ENCODE peak calls at places on chromosomes 16 and 17, in eight cellular contexts. G, H, F, Q, R, T, P and B are unnamed samples.

GRCh38 chr17:19448341-19449268 is 37.6 kb downstream of the RNF112 start:
- DNase-seq in T (peak; percentile 86), P (peak; percentile 72), H (no peak), F (no peak), Q (no peak), R (no peak), G (no peak), B (no peak)

GRCh38 chr17:76562734-76563148 is 22.9 kb downstream of the PRCD start:
- DNase-seq in H (no peak), F (no peak), P (no peak), R (no peak), Q (no peak), T (peak; percentile 66), G (no peak), B (no peak)

GRCh38 chr16:84985079-84986065 is 26.0 kb downstream of the ZDHHC7 start:
- DNase-seq in Q (no peak), P (peak; percentile 82), R (no peak), F (no peak), G (no peak), T (peak; percentile 71), H (no peak), B (no peak)

GRCh38 chr17:58215685-58216084 is 3.4 kb downstream of the MKS1 start:
- DNase-seq in Q (no peak), H (no peak), P (no peak), G (no peak), R (no peak), F (no peak), T (peak; percentile 10), B (no peak)

GRCh38 chr16:87744750-87745514 is 20.9 kb downstream of the KLHDC4 start:
- DNase-seq in F (no peak), Q (no peak), R (no peak), G (peak; percentile 80), P (no peak), H (no peak), T (no peak), B (no peak)

GRCh38 chr17:41666336-41666680 is 22.4 kb upstream of the EIF1 start:
- DNase-seq in G (peak; percentile 62), P (no peak), T (peak; percentile 48), H (peak; percentile 52), F (peak; percentile 41), Q (no peak), R (peak; percentile 55), B (no peak)

GRCh38 chr16:11056989-11057645 is 112.8 kb downstream of the CLEC16A start:
- DNase-seq in Q (no peak), P (peak; percentile 21), T (peak; percentile 63), F (no peak), R (no peak), G (no peak), H (no peak), B (no peak)

GRCh38 chr17:65408050-65408449 is 153.4 kb downstream of the AXIN2 start:
- DNase-seq in G (no peak), P (no peak), H (no peak), T (no peak), F (no peak), R (no peak), Q (no peak), B (no peak)

GRCh38 chr17:76398523-76399174 is 14.2 kb downstream of the SPHK1 start:
- DNase-seq in P (no peak), R (no peak), Q (no peak), H (no peak), G (no peak), F (no peak), T (no peak), B (no peak)

GRCh38 chr17:75270218-75270965 is 639 bp downstream of the MIF4GD start:
- DNase-seq in Q (no peak), H (peak; percentile 88), R (peak; percentile 39), F (peak; percentile 78), T (peak; percentile 82), G (peak; percentile 73), P (peak; percentile 82), B (peak; percentile 75)

GRCh38 chr17:27200476-27200875 is 93.4 kb upstream of the WSB1 start:
- DNase-seq in Q (no peak), H (no peak), R (no peak), F (no peak), T (no peak), P (no peak), G (no peak), B (no peak)

GRCh38 chr17:59754547-59754946 is 47.1 kb downstream of the VMP1 start:
- DNase-seq in Q (no peak), R (peak; percentile 15), H (peak; percentile 86), P (no peak), G (no peak), T (peak; percentile 92), F (no peak), B (no peak)

GRCh38 chr17:79192503-79193500 is 118.2 kb downstream of the ENGASE start:
- DNase-seq in T (peak; percentile 48), F (peak; percentile 93), Q (no peak), P (no peak), G (no peak), R (peak; percentile 21), H (peak; percentile 42), B (peak; percentile 81)

GRCh38 chr17:16419929-16420271 is 4.5 kb downstream of the TRPV2 start:
- DNase-seq in T (peak; percentile 51), H (no peak), F (no peak), P (no peak), G (no peak), R (peak; percentile 53), Q (no peak), B (no peak)

GRCh38 chr17:49971199-49971847 is 2.3 kb downstream of the DLX4 start:
- DNase-seq in Q (no peak), H (no peak), P (no peak), F (no peak), G (no peak), R (no peak), T (no peak), B (no peak)

GRCh38 chr17:49975531-49975930 is 6.5 kb downstream of the DLX4 start:
- DNase-seq in Q (no peak), R (no peak), F (no peak), P (no peak), H (no peak), G (no peak), T (no peak), B (no peak)

GRCh38 chr17:49972486-49973270 is 3.7 kb downstream of the DLX4 start:
- DNase-seq in F (peak; percentile 65), Q (no peak), T (no peak), H (no peak), R (no peak), G (no peak), P (no peak), B (no peak)

GRCh38 chr17:49971848-49972485 is 3.0 kb downstream of the DLX4 start:
- DNase-seq in Q (no peak), R (no peak), T (no peak), F (peak; percentile 60), H (no peak), P (no peak), G (no peak), B (no peak)

GRCh38 chr17:49973271-49973615 is 4.3 kb downstream of the DLX4 start:
- DNase-seq in F (no peak), Q (no peak), T (no peak), G (no peak), P (no peak), R (no peak), H (no peak), B (no peak)
- TF ChIP-seq CTCF in F (no peak), Q (no peak), T (no peak), G (no peak), P (no peak), R (no peak), H (no peak), B (no peak)

GRCh38 chr17:81181811-81182185 is 15.8 kb upstream of the AATK start:
- DNase-seq in G (no peak), R (no peak), H (no peak), T (no peak), P (no peak), Q (no peak), F (no peak), B (no peak)

GRCh38 chr17:81182596-81182995 is 16.6 kb upstream of the AATK start:
- DNase-seq in H (no peak), P (no peak), G (no peak), F (no peak), Q (no peak), T (no peak), R (no peak), B (no peak)

GRCh38 chr17:81184596-81184995 is 18.6 kb upstream of the AATK start:
- DNase-seq in Q (no peak), H (no peak), R (no peak), P (no peak), G (no peak), F (peak; percentile 66), T (no peak), B (no peak)

GRCh38 chr17:81183316-81183715 is 17.3 kb upstream of the AATK start:
- DNase-seq in P (no peak), T (no peak), R (no peak), G (no peak), H (no peak), F (no peak), Q (no peak), B (no peak)

DNA sequence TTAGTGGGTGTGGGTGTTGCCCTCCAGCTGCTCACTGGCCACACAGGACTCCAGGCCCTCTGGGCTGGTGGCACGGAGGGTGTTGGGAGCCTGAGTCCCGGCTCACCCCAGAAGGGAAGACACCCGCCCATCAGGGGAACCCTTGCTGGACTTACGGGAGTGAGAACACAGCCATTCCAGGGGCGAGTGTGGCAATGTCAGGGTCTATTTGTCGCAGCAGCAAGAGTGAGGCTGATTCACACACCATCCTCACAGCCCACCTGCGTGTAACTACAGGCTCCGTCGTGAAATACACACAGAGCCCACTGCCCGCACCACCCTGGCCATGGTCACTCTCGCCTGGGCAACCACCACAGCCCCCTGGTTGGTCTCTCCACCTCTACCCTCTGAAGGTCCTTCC is 17.8 kb upstream of the AATK start:
- DNase-seq in T (no peak), Q (no peak), R (no peak), P (no peak), H (no peak), F (no peak), G (no peak), B (no peak)
- TF ChIP-seq CTCF in T (no peak), Q (no peak), R (no peak), P (no peak), H (no peak), F (no peak), G (no peak), B (no peak)

DNA sequence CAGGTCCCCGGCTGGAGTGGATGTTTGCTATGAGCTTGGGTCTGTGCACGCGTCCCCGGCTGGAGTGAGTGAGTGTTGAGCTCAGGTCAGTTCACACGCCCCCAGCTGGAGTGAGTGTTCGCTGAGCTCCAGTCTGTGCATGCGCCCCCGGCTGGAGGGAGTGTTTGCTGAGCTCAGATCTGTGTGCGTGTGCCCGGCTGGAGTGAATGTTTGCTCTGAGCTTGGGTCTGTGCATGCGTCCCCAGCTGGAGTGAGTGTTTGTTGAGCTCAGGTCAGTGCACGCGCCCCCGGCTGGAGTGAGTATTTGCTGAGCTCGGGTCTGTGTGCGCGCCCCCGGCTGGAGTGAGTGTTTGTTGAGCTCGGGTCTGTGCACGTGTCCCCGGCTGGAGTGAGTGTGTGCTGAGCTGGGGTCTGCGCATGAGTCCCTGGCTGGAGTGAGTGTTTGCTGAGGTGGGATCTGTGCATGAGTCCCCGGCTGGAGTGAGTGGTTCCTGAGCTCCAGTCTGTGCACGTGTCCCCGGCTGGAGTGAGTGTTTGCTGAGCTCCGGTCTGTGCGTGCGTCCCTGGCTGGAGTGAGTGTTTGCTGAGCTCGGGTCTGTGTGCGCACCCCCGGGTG is 284.2 kb downstream of the SNX29 start:
- DNase-seq in G (no peak), F (peak; percentile 71), R (no peak), H (peak; percentile 64), Q (no peak), P (no peak), T (peak; percentile 10), B (no peak)
- TF ChIP-seq CTCF in G (no peak), F (peak; percentile 35), R (no peak), H (peak; percentile 28), Q (no peak), P (no peak), T (no peak), B (no peak)

GRCh38 chr17:33949100-33949499 is 306.0 kb upstream of the CCL2 start:
- DNase-seq in R (no peak), Q (no peak), F (peak; percentile 70), G (no peak), T (no peak), P (no peak), H (no peak), B (no peak)
- TF ChIP-seq CTCF in R (no peak), Q (no peak), F (peak; percentile 73), G (no peak), T (no peak), P (no peak), H (peak; percentile 30), B (peak; percentile 65)